ENCODE peak calls at places on chromosome 4, in eight cellular contexts. U is fibroblast of pulmonary artery, F is tibial artery, P is osteoblast, O is stomach, K is cardiac muscle cell, Y is IMR-90, Q is lower lobe of right lung. E is an unnamed sample.

GRCh38 chr4:78766650-78767049 is 9.5 kb upstream of the BMP2K start:
- DNase-seq in U (no peak), F (no peak), P (no peak), O (no peak), K (no peak), Y (no peak), Q (no peak), E (no peak)

GRCh38 chr4:52376107-52376704 is 282.9 kb downstream of the USP46 start:
- DNase-seq in U (peak), F (no peak), P (peak), O (no peak), K (peak), Y (peak), Q (no peak), E (peak)

GRCh38 chr4:92234393-92235176 is 69.2 kb upstream of the GRID2 start:
- DNase-seq in U (peak), F (no peak), P (peak), O (no peak), K (peak), Y (peak), Q (no peak), E (peak)

GRCh38 chr4:128379860-128380259 is 92.2 kb upstream of the PGRMC2 start:
- DNase-seq in U (peak), F (no peak), P (peak), O (peak), K (peak), Y (peak), Q (peak), E (peak)

GRCh38 chr4:90074322-90074886 is 52.8 kb upstream of the CCSER1 start:
- DNase-seq in U (no peak), F (no peak), P (peak), O (no peak), K (no peak), Y (no peak), Q (no peak), E (no peak)

GRCh38 chr4:186342582-186342981 is 76.6 kb downstream of the F11 start:
- DNase-seq in U (no peak), F (no peak), P (no peak), O (no peak), K (no peak), Y (no peak), Q (no peak), E (no peak)

GRCh38 chr4:25427871-25428270 is 50.8 kb downstream of the ANAPC4 start:
- DNase-seq in U (no peak), F (no peak), P (no peak), O (no peak), K (no peak), Y (no peak), Q (no peak), E (no peak)

GRCh38 chr4:85681194-85681803 is 206.3 kb downstream of the ARHGAP24 start:
- DNase-seq in U (peak), F (peak), P (peak), O (no peak), K (peak), Y (peak), Q (no peak), E (peak)

GRCh38 chr4:53233396-53233795 is 132.5 kb downstream of the SCFD2 start:
- DNase-seq in U (no peak), F (no peak), P (no peak), O (no peak), K (peak), Y (peak), Q (no peak), E (peak)

GRCh38 chr4:48334900-48335384 is 6.4 kb upstream of the SLAIN2 start:
- DNase-seq in U (no peak), F (no peak), P (no peak), O (no peak), K (peak), Y (no peak), Q (no peak), E (no peak)

GRCh38 chr4:150510176-150510875 is 71.6 kb upstream of the MAB21L2 start:
- DNase-seq in U (peak), F (no peak), P (peak), O (no peak), K (peak), Y (peak), Q (no peak), E (peak)

GRCh38 chr4:167964766-167965373 is 127.5 kb upstream of the ANXA10 start:
- DNase-seq in U (no peak), F (no peak), P (no peak), O (no peak), K (no peak), Y (no peak), Q (no peak), E (peak)

GRCh38 chr4:7389101-7389701 is 45.5 kb downstream of the PSAPL1 start:
- DNase-seq in U (no peak), F (peak), P (no peak), O (peak), K (no peak), Y (no peak), Q (peak), E (no peak)

GRCh38 chr4:183903021-183903760 is 1.9 kb upstream of the STOX2 start:
- DNase-seq in U (no peak), F (no peak), P (no peak), O (no peak), K (no peak), Y (no peak), Q (no peak), E (no peak)

GRCh38 chr4:681736-682451 is 7.1 kb downstream of the SLC49A3 start:
- DNase-seq in U (no peak), F (no peak), P (no peak), O (peak), K (no peak), Y (no peak), Q (peak), E (no peak)

GRCh38 chr4:127846765-127847164 is 33.9 kb upstream of the PLK4 start:
- DNase-seq in U (no peak), F (no peak), P (no peak), O (no peak), K (no peak), Y (no peak), Q (no peak), E (no peak)

GRCh38 chr4:52883183-52883621 is 21.1 kb downstream of the RASL11B start:
- DNase-seq in U (no peak), F (no peak), P (no peak), O (no peak), K (no peak), Y (no peak), Q (no peak), E (no peak)

GRCh38 chr4:185304944-185305690 is 90.6 kb downstream of the LRP2BP start:
- DNase-seq in U (peak), F (no peak), P (peak), O (no peak), K (peak), Y (peak), Q (peak), E (peak)

GRCh38 chr4:73608677-73609594 is 11.3 kb downstream of the RASSF6 start:
- DNase-seq in U (peak), F (no peak), P (no peak), O (no peak), K (no peak), Y (peak), Q (no peak), E (peak)

GRCh38 chr4:27364509-27364908 is 503.9 kb downstream of the STIM2 start:
- DNase-seq in U (no peak), F (no peak), P (no peak), O (no peak), K (no peak), Y (no peak), Q (no peak), E (no peak)

GRCh38 chr4:156295676-156296075 is 342.0 kb upstream of the CTSO start:
- DNase-seq in U (no peak), F (no peak), P (no peak), O (no peak), K (no peak), Y (peak), Q (no peak), E (peak)

GRCh38 chr4:86011117-86011516 is 348.7 kb downstream of the MAPK10 start:
- DNase-seq in U (peak), F (peak), P (peak), O (no peak), K (peak), Y (peak), Q (no peak), E (peak)

GRCh38 chr4:183971938-183972490 is 66.9 kb downstream of the STOX2 start:
- DNase-seq in U (peak), F (no peak), P (no peak), O (no peak), K (peak), Y (no peak), Q (no peak), E (peak)

GRCh38 chr4:64158648-64159326 is 250.5 kb downstream of the TECRL start:
- DNase-seq in U (peak), F (peak), P (no peak), O (peak), K (peak), Y (peak), Q (no peak), E (peak)

GRCh38 chr4:176001171-176002006 is 64.3 kb upstream of the WDR17 start:
- DNase-seq in U (peak), F (no peak), P (peak), O (no peak), K (peak), Y (peak), Q (peak), E (peak)

GRCh38 chr4:140344111-140344510 is 29.3 kb upstream of the SCOC start:
- DNase-seq in U (peak), F (no peak), P (peak), O (no peak), K (peak), Y (no peak), Q (no peak), E (no peak)
- H3K4me3 ChIP-seq in U (no peak), F (no peak), P (no peak), O (peak), K (no peak), Y (no peak), Q (no peak), E (no peak)

GRCh38 chr4:154503598-154503997 is 12.0 kb upstream of the DCHS2 start:
- DNase-seq in U (peak), F (no peak), P (no peak), O (no peak), K (peak), Y (peak), Q (no peak), E (peak)
- TF ChIP-seq CTCF in U (peak), F (peak), P (peak), O (peak), K (peak), Y (peak), Q (peak), E (peak)

DNA sequence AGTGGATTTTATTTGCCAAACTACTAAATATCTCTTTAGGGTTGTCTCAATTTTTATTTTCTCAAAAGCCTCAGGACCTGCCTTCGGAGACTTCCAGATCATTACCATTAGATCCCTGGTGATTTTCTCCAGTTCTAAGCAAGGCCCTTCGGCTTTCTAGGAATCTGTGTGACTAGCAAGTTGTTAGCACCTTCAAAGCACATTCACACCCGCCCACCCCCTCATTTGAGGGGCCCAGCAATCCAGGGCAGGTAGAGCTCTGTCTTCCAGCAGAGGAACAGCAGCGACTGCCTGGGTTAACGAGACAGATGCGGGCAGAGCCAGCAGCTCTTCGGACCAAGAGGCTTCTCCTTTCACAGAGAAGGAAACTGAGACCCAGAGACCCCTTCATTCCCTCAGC is 2.0 kb downstream of the WDR1 start:
- DNase-seq in U (no peak), F (no peak), P (peak), O (no peak), K (no peak), Y (no peak), Q (no peak), E (no peak)
- H3K4me3 ChIP-seq in U (peak), F (peak), P (peak), O (peak), K (no peak), Y (peak), Q (peak), E (peak)

GRCh38 chr4:5863461-5864113 is 29.3 kb downstream of the CRMP1 start:
- DNase-seq in U (peak), F (no peak), P (peak), O (no peak), K (peak), Y (peak), Q (no peak), E (peak)

GRCh38 chr4:5870701-5871100 is 22.2 kb downstream of the CRMP1 start:
- DNase-seq in U (no peak), F (no peak), P (no peak), O (no peak), K (no peak), Y (no peak), Q (no peak), E (no peak)

GRCh38 chr4:5866841-5867782 is 25.8 kb downstream of the CRMP1 start:
- DNase-seq in U (no peak), F (no peak), P (no peak), O (no peak), K (no peak), Y (no peak), Q (no peak), E (no peak)

GRCh38 chr4:5870220-5870619 is 22.7 kb downstream of the CRMP1 start:
- DNase-seq in U (no peak), F (no peak), P (no peak), O (no peak), K (no peak), Y (no peak), Q (no peak), E (no peak)

GRCh38 chr4:5865896-5866599 is 26.8 kb downstream of the CRMP1 start:
- DNase-seq in U (no peak), F (no peak), P (no peak), O (no peak), K (no peak), Y (no peak), Q (no peak), E (no peak)
- TF ChIP-seq CTCF in U (no peak), F (no peak), P (no peak), O (no peak), K (no peak), Y (no peak), Q (no peak), E (no peak)

DNA sequence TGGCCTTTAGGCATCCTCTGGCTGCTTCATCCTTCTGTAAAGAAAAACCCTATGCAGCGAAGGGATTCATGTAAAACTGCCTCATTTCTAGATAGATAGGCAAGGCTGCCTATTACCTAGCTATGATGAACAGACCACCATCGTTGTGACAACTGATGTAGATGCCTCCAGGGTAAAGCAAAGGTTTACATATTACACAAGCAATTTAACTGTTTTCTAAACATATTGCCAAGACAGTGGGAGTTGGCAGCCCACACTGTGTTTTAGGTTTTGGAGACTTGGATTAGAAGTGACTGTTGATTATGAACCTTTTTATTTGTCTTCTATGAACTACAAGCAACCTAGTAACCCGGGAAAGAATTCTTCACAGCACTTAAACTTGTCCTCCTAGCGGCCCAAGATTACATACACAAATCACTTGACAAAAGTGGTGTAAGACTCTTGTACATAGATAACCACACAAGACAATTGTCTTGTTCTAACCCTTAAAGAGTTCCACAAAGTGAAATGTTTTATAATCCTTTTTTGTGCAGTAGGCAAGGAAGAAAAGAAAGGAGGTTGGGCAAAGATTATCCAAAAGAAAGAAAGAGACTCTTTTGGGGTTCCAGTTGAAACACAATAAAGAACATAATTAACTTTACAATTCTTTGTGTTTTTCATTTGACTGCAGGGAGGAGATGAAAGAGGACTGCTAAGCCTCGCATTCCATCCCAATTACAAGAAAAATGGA is 60.1 kb downstream of the HHIP start:
- DNase-seq in U (no peak), F (no peak), P (no peak), O (no peak), K (no peak), Y (no peak), Q (no peak), E (peak)
- H3K4me3 ChIP-seq in U (no peak), F (no peak), P (no peak), O (no peak), K (no peak), Y (no peak), Q (no peak), E (no peak)

GRCh38 chr4:105719214-105719613 is 10.6 kb downstream of the GSTCD start:
- DNase-seq in U (no peak), F (no peak), P (no peak), O (no peak), K (no peak), Y (no peak), Q (no peak), E (no peak)

GRCh38 chr4:105712766-105713165 is 4.2 kb downstream of the GSTCD start:
- DNase-seq in U (no peak), F (no peak), P (no peak), O (no peak), K (no peak), Y (no peak), Q (no peak), E (no peak)

GRCh38 chr4:105714071-105714521 is 5.5 kb downstream of the GSTCD start:
- DNase-seq in U (no peak), F (no peak), P (no peak), O (no peak), K (peak), Y (no peak), Q (no peak), E (peak)

GRCh38 chr4:105714932-105715331 is 6.3 kb downstream of the GSTCD start:
- DNase-seq in U (no peak), F (no peak), P (no peak), O (no peak), K (peak), Y (no peak), Q (no peak), E (peak)

GRCh38 chr4:105715692-105716278 is 7.2 kb downstream of the GSTCD start:
- DNase-seq in U (peak), F (no peak), P (no peak), O (no peak), K (peak), Y (peak), Q (no peak), E (peak)
- TF ChIP-seq CTCF in U (peak), F (peak), P (peak), O (peak), K (peak), Y (peak), Q (peak), E (peak)

DNA sequence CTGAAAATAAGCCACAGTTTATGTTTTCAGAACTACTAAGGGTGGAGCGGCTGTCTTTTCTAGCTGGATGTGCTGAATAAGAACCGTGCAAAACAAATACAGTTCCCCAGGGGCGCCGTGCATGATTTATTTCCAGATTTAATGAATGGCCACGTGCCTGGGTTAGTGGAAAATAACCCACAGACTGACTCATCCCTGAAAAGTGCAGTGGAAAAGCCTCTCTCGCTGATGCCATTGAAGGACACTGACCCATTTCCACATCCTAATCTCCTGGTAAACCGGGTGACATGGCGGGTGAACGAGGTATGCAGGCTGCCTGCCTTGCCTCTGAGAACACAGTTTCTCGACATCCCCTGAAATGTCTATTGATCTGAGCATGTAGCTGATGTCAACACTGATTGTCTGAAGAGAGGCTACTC is 77.1 kb upstream of the SCOC start:
- DNase-seq in U (peak), F (peak), P (peak), O (peak), K (peak), Y (peak), Q (no peak), E (peak)
- H3K4me3 ChIP-seq in U (no peak), F (no peak), P (peak), O (no peak), K (no peak), Y (no peak), Q (no peak), E (no peak)